ENCODE peak calls at places on chromosome 22, in eight cellular contexts. V, U, G, Y, L, N, D and M are unnamed samples.
A peak's percentile ranks its signal among the peaks of the same experiment; 100 is the strongest.

GRCh38 chr22:49233507-49234100 is 594.1 kb downstream of the BRD1 start:
- DNase-seq in U (no peak), D (peak; percentile 39), Y (no peak), L (peak; percentile 38), G (no peak), V (no peak), N (peak; percentile 6), M (no peak)

GRCh38 chr22:19689408-19689807 is 24.9 kb upstream of the SEPTIN5 start:
- DNase-seq in G (no peak), D (no peak), N (no peak), Y (no peak), L (no peak), U (no peak), V (peak; percentile 20), M (no peak)

GRCh38 chr22:43148581-43148980 is 2.8 kb upstream of the TSPO start:
- DNase-seq in L (no peak), D (no peak), N (no peak), G (no peak), Y (no peak), V (no peak), U (no peak), M (no peak)

GRCh38 chr22:43528601-43529360 is 117.0 kb downstream of the MPPED1 start:
- DNase-seq in D (no peak), N (no peak), L (no peak), Y (no peak), G (no peak), U (no peak), V (no peak), M (no peak)

GRCh38 chr22:33023119-33023827 is 34.9 kb downstream of the SYN3 start:
- DNase-seq in G (no peak), V (no peak), L (peak; percentile 28), U (no peak), D (no peak), N (no peak), Y (no peak), M (no peak)

GRCh38 chr22:42316988-42317387 is 46.5 kb upstream of the TCF20 start:
- DNase-seq in D (peak; percentile 80), G (peak; percentile 65), Y (no peak), N (no peak), U (no peak), V (peak; percentile 61), L (no peak), M (no peak)

GRCh38 chr22:41181349-41182241 is 23.5 kb upstream of the L3MBTL2 start:
- DNase-seq in V (peak; percentile 78), G (peak; percentile 68), L (no peak), U (no peak), Y (no peak), N (peak; percentile 48), D (no peak), M (no peak)

GRCh38 chr22:24424001-24424900 is 3.1 kb upstream of the ADORA2A start:
- DNase-seq in Y (no peak), G (no peak), U (no peak), D (peak; percentile 71), L (peak; percentile 77), V (no peak), N (no peak), M (no peak)

GRCh38 chr22:22694106-22694505 is 49.7 kb downstream of the GGTLC2 start:
- DNase-seq in U (no peak), V (no peak), Y (no peak), N (no peak), D (no peak), L (no peak), G (no peak), M (no peak)
- H3K4me1 ChIP-seq in U (no peaks in the 10 kb centered on the region), V (no peaks in the 10 kb centered on the region), Y (peaks cover 10% of the 10 kb centered on the region), N (no peaks in the 10 kb centered on the region), D (no peaks in the 10 kb centered on the region), L (no peaks in the 10 kb centered on the region), G (no peaks in the 10 kb centered on the region), M (no peaks in the 10 kb centered on the region)

DNA sequence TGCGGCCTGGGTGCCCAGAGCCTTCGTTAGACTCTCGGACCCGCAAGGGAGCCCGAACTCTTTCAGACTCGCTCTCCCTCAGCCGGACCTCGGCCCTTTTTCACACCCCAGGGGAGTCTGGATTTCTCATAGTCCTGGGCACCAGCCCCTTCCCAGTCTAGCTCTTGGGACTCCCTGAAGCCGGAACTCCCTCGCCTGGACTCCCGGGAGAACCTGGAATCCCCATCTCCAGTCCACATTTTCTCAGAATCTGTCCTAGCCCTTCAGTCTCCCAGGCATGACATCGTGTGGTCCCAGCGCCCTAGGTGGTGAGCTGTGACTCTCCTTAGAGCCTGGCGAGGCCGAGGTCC is 606 bp upstream of the DUSP18 start:
- DNase-seq in D (no peak), L (no peak), V (no peak), U (no peak), Y (no peak), N (no peak), G (no peak), M (no peak)
- H3K27ac ChIP-seq in D (peak overlapping the region; percentile 72), L (peak overlapping the region; percentile 18), V (peak overlapping the region; percentile 48), U (peak overlapping the region; percentile 84), Y (no peak overlapping the region), N (no peak overlapping the region), G (no peak overlapping the region), M (peak overlapping the region; percentile 69)

GRCh38 chr22:37403267-37403960 is 23.9 kb downstream of the ELFN2 start:
- DNase-seq in V (no peak), N (no peak), D (no peak), U (no peak), G (no peak), L (peak; percentile 80), Y (no peak), M (no peak)

GRCh38 chr22:37401401-37401859 is 25.8 kb downstream of the ELFN2 start:
- DNase-seq in Y (peak; percentile 37), G (peak; percentile 87), D (no peak), U (peak; percentile 73), V (peak; percentile 53), L (no peak), N (no peak), M (no peak)

GRCh38 chr22:37401861-37402506 is 25.3 kb downstream of the ELFN2 start:
- DNase-seq in L (no peak), D (no peak), U (no peak), N (no peak), V (no peak), Y (no peak), G (peak; percentile 11), M (no peak)

GRCh38 chr22:37406836-37407235 is 20.4 kb downstream of the ELFN2 start:
- DNase-seq in G (no peak), L (no peak), Y (no peak), V (no peak), U (no peak), D (no peak), N (no peak), M (no peak)

GRCh38 chr22:37404126-37404525 is 23.2 kb downstream of the ELFN2 start:
- DNase-seq in L (no peak), G (no peak), N (no peak), Y (no peak), D (no peak), U (no peak), V (no peak), M (no peak)
- H3K27me3 ChIP-seq in L (no peaks in the 10 kb centered on the region), G (no peaks in the 10 kb centered on the region), N (no peaks in the 10 kb centered on the region), Y (peaks cover 17% of the 10 kb centered on the region), D (no peaks in the 10 kb centered on the region), U (peaks cover 4% of the 10 kb centered on the region), V (no peaks in the 10 kb centered on the region), M (no peaks in the 10 kb centered on the region)

GRCh38 chr22:27988704-27989103 is 69.6 kb upstream of the PITPNB start:
- DNase-seq in N (peak; percentile 15), U (no peak), L (no peak), G (no peak), Y (no peak), V (no peak), D (peak; percentile 29), M (no peak)
- H3K4me1 ChIP-seq in N (peaks cover 3% of the 10 kb centered on the region), U (peaks cover 13% of the 10 kb centered on the region), L (no peaks in the 10 kb centered on the region), G (peaks cover 30% of the 10 kb centered on the region), Y (peaks cover 19% of the 10 kb centered on the region), V (peaks cover 19% of the 10 kb centered on the region), D (peaks cover 3% of the 10 kb centered on the region), M (peaks cover 12% of the 10 kb centered on the region)

GRCh38 chr22:28346308-28346707 is 333.3 kb downstream of the TTC28 start:
- DNase-seq in U (no peak), N (no peak), V (no peak), L (no peak), G (no peak), Y (peak; percentile 9), D (no peak), M (no peak)

GRCh38 chr22:28345304-28345703 is 334.3 kb downstream of the TTC28 start:
- DNase-seq in D (no peak), G (peak; percentile 9), L (no peak), V (no peak), N (no peak), Y (peak; percentile 10), U (peak; percentile 28), M (no peak)

GRCh38 chr22:28344893-28345292 is 334.7 kb downstream of the TTC28 start:
- DNase-seq in Y (no peak), L (no peak), V (no peak), G (peak; percentile 6), N (no peak), D (no peak), U (peak; percentile 22), M (no peak)

GRCh38 chr22:28341001-28341400 is 338.6 kb downstream of the TTC28 start:
- DNase-seq in D (no peak), L (no peak), U (peak; percentile 26), V (peak; percentile 57), N (no peak), Y (no peak), G (peak; percentile 50), M (no peak)
- H3K27ac ChIP-seq in D (no peak overlapping the region), L (no peak overlapping the region), U (no peak overlapping the region), V (no peak overlapping the region), N (no peak overlapping the region), Y (no peak overlapping the region), G (no peak overlapping the region), M (no peak overlapping the region)

GRCh38 chr22:31154975-31155374 is 5.0 kb upstream of the RNF185 start:
- DNase-seq in N (no peak), G (no peak), V (no peak), Y (no peak), U (peak; percentile 50), D (no peak), L (no peak), M (no peak)
- H3K27me3 ChIP-seq in N (no peaks in the 10 kb centered on the region), G (peaks cover 47% of the 10 kb centered on the region), V (no peaks in the 10 kb centered on the region), Y (no peaks in the 10 kb centered on the region), U (no peaks in the 10 kb centered on the region), D (no peaks in the 10 kb centered on the region), L (no peaks in the 10 kb centered on the region), M (no peaks in the 10 kb centered on the region)

GRCh38 chr22:30979932-30980331 is 10.9 kb downstream of the TUG1 start:
- DNase-seq in V (no peak), G (no peak), Y (no peak), N (no peak), U (no peak), D (no peak), L (no peak), M (no peak)
- H3K4me1 ChIP-seq in V (no peaks in the 10 kb centered on the region), G (peaks cover 5% of the 10 kb centered on the region), Y (no peaks in the 10 kb centered on the region), N (no peaks in the 10 kb centered on the region), U (no peaks in the 10 kb centered on the region), D (no peaks in the 10 kb centered on the region), L (no peaks in the 10 kb centered on the region), M (no peaks in the 10 kb centered on the region)

DNA sequence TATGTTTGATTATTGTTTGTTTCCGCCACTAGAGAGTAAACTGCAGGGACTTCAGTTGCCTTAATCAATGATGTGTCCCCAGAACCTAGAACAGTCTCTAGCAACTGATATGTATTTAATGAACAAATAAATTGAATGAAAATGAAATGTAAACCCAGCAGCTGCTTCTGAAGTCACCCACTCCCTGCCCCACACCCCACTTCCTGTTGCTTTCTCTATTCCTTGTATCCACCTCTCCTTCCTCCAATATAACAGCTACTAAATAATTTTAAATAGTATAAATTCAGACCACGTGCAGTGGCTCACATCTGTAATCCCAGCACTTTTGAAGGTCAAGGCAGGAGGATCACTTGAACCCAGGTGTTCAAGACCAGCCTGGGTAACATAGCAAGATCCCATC is 15.8 kb downstream of the MYH9 start:
- DNase-seq in N (no peak), L (no peak), G (no peak), D (no peak), Y (no peak), U (no peak), V (no peak), M (no peak)
- H3K27ac ChIP-seq in N (no peak overlapping the region), L (no peak overlapping the region), G (peak overlapping the region; percentile 97), D (peak overlapping the region; percentile 19), Y (peak overlapping the region; percentile 79), U (peak overlapping the region; percentile 34), V (peak overlapping the region; percentile 40), M (peak overlapping the region; percentile 100)